ENCODE peak calls at places on chromosomes 2 and 18, in eight cellular contexts. D is progenitor cell of endocrine pancreas; R is DMS79; W is omental fat pad; C is AML-193; V is astrocyte of the spinal cord; Q is BJ; G is CD8-positive, alpha-beta T cell. X is an unnamed sample.

GRCh38 chr2:232714969-232715368 is 17.8 kb downstream of the GIGYF2 start:
- DNase-seq in D (no peak), R (no peak), W (no peak), C (no peak), V (no peak), Q (no peak), G (no peak), X (no peak)

GRCh38 chr2:176118606-176119370 is 2.2 kb downstream of the HOXD10 start:
- DNase-seq in D (no peak), R (peak; percentile 69), W (no peak), C (no peak), V (no peak), Q (no peak), G (no peak), X (no peak)

GRCh38 chr2:189210250-189211075 is 30.9 kb upstream of the COL5A2 start:
- DNase-seq in D (no peak), R (no peak), W (no peak), C (no peak), V (peak; percentile 98), Q (peak; percentile 94), G (no peak), X (peak; percentile 29)

GRCh38 chr2:140604096-140604495 is 1526.7 kb downstream of the LRP1B start:
- DNase-seq in D (no peak), R (no peak), W (no peak), C (no peak), V (peak; percentile 17), Q (no peak), G (no peak), X (no peak)

GRCh38 chr2:68807821-68808266 is 63.4 kb downstream of the BMP10 start:
- DNase-seq in D (no peak), R (no peak), W (no peak), C (peak; percentile 65), V (no peak), Q (no peak), G (no peak), X (no peak)

GRCh38 chr2:127389778-127390435 is 2.1 kb upstream of the MAP3K2 start:
- DNase-seq in D (no peak), R (no peak), W (no peak), C (peak; percentile 64), V (no peak), Q (no peak), G (peak; percentile 53), X (no peak)

GRCh38 chr2:191675807-191676667 is 1.9 kb upstream of the NABP1 start:
- DNase-seq in D (no peak), R (no peak), W (no peak), C (peak; percentile 97), V (no peak), Q (no peak), G (peak; percentile 79), X (no peak)

GRCh38 chr2:48248251-48248933 is 281.6 kb upstream of the STON1 start:
- DNase-seq in D (no peak), R (peak; percentile 65), W (no peak), C (no peak), V (peak; percentile 89), Q (peak; percentile 81), G (no peak), X (peak; percentile 82)

GRCh38 chr2:143433158-143433557 is 303.9 kb downstream of the ARHGAP15 start:
- DNase-seq in D (no peak), R (no peak), W (no peak), C (no peak), V (no peak), Q (no peak), G (no peak), X (no peak)

GRCh38 chr18:32048507-32049091 is 30.0 kb downstream of the RNF125 start:
- DNase-seq in D (no peak), R (no peak), W (no peak), C (peak; percentile 82), V (peak; percentile 45), Q (no peak), G (no peak), X (no peak)

GRCh38 chr2:170816499-170817246 is at the start of gene GAD1:
- DNase-seq in D (peak; percentile 47), R (peak; percentile 65), W (no peak), C (peak; percentile 82), V (peak; percentile 32), Q (no peak), G (no peak), X (peak; percentile 87)

GRCh38 chr2:29225814-29226213 is 110.6 kb downstream of the CLIP4 start:
- DNase-seq in D (no peak), R (no peak), W (no peak), C (no peak), V (no peak), Q (no peak), G (no peak), X (no peak)

GRCh38 chr2:20656561-20656960 is 5.7 kb upstream of the HS1BP3 start:
- DNase-seq in D (no peak), R (no peak), W (no peak), C (no peak), V (no peak), Q (no peak), G (no peak), X (no peak)

GRCh38 chr2:62270728-62271127 is 74.8 kb downstream of the B3GNT2 start:
- DNase-seq in D (no peak), R (peak; percentile 9), W (no peak), C (no peak), V (peak; percentile 30), Q (no peak), G (no peak), X (no peak)

GRCh38 chr2:101559576-101559975 is 84.7 kb upstream of the RFX8 start:
- DNase-seq in D (no peak), R (no peak), W (no peak), C (no peak), V (no peak), Q (no peak), G (no peak), X (no peak)

GRCh38 chr18:68316636-68317035 is 398.3 kb downstream of the TMX3 start:
- DNase-seq in D (no peak), R (no peak), W (no peak), C (no peak), V (peak; percentile 40), Q (peak; percentile 7), G (no peak), X (no peak)